ENCODE peak calls at places on chromosomes 3 and 15, in four cellular contexts. K, N, A and I are unnamed samples.

GRCh38 chr3:135965129-135965505 is 411 bp upstream of the PPP2R3A start:
- DNase-seq in K (no peak), N (no peak), A (no peak), I (no peak)

GRCh38 chr3:182389041-182389815 is 404.1 kb upstream of the ATP11B start:
- DNase-seq in K (no peak), N (no peak), A (no peak), I (no peak)

GRCh38 chr3:45923755-45924154 is 19.5 kb upstream of the CXCR6 start:
- DNase-seq in K (peak), N (no peak), A (no peak), I (peak)

GRCh38 chr3:69505770-69506407 is 120.0 kb upstream of the FRMD4B start:
- DNase-seq in K (no peak), N (no peak), A (no peak), I (no peak)

GRCh38 chr3:183477801-183478456 is 49.5 kb upstream of the MCF2L2 start:
- DNase-seq in K (no peak), N (no peak), A (no peak), I (no peak)

GRCh38 chr15:90259524-90259923 is 5.9 kb upstream of the NGRN start:
- DNase-seq in K (peak), N (no peak), A (no peak), I (no peak)

GRCh38 chr3:128076783-128077624 is 24.8 kb downstream of the SEC61A1 start:
- DNase-seq in K (no peak), N (peak), A (no peak), I (no peak)

GRCh38 chr3:43970351-43970750 is 271.3 kb upstream of the TOPAZ1 start:
- DNase-seq in K (no peak), N (no peak), A (no peak), I (no peak)

GRCh38 chr15:88981244-88982215 is 68.4 kb upstream of the MFGE8 start:
- DNase-seq in K (peak), N (no peak), A (no peak), I (no peak)

GRCh38 chr15:77296773-77297337 is 123.0 kb downstream of the PEAK1 start:
- DNase-seq in K (no peak), N (no peak), A (no peak), I (no peak)

GRCh38 chr3:5572168-5572567 is 384.7 kb downstream of the EDEM1 start:
- DNase-seq in K (no peak), N (no peak), A (no peak), I (no peak)

GRCh38 chr15:42343596-42344232 is 15.6 kb upstream of the CAPN3 start:
- DNase-seq in K (no peak), N (no peak), A (no peak), I (no peak)

GRCh38 chr15:87033056-87033455 is 953.4 kb downstream of the AGBL1 start:
- DNase-seq in K (peak), N (no peak), A (no peak), I (peak)

GRCh38 chr15:66169023-66169422 is 84.5 kb downstream of the MEGF11 start:
- DNase-seq in K (no peak), N (no peak), A (no peak), I (no peak)

GRCh38 chr15:26391556-26392229 is 381.2 kb downstream of the GABRB3 start:
- DNase-seq in K (no peak), N (no peak), A (no peak), I (no peak)

GRCh38 chr3:197613187-197613586 is 57.4 kb upstream of the BDH1 start:
- DNase-seq in K (no peak), N (no peak), A (no peak), I (no peak)

GRCh38 chr15:81653259-81653658 is 279.2 kb upstream of the TMC3 start:
- DNase-seq in K (no peak), N (no peak), A (no peak), I (no peak)

GRCh38 chr3:123664771-123665170 is 79.9 kb upstream of the HACD2 start:
- DNase-seq in K (no peak), N (no peak), A (no peak), I (no peak)

GRCh38 chr15:85019815-85020590 is 38.3 kb downstream of the PDE8A start:
- DNase-seq in K (no peak), N (no peak), A (no peak), I (no peak)

GRCh38 chr3:194906970-194907629 is 221.4 kb downstream of the FAM43A start:
- DNase-seq in K (no peak), N (no peak), A (no peak), I (no peak)

GRCh38 chr3:165895919-165896318 is 58.7 kb upstream of the BCHE start:
- DNase-seq in K (peak), N (no peak), A (no peak), I (no peak)

GRCh38 chr15:54029076-54029475 is 50.8 kb downstream of the UNC13C start:
- DNase-seq in K (no peak), N (no peak), A (no peak), I (no peak)

GRCh38 chr3:4987374-4988296 is 8.4 kb downstream of the BHLHE40 start:
- DNase-seq in K (no peak), N (no peak), A (no peak), I (no peak)

GRCh38 chr15:74053941-74054529 is 28.3 kb downstream of the GOLGA6A start:
- DNase-seq in K (peak), N (peak), A (peak), I (peak)

GRCh38 chr15:24766511-24767133 is 91.0 kb downstream of the NPAP1 start:
- DNase-seq in K (no peak), N (no peak), A (no peak), I (no peak)

GRCh38 chr3:47000198-47000815 is 20.8 kb downstream of the NBEAL2 start:
- DNase-seq in K (peak), N (peak), A (no peak), I (peak)

GRCh38 chr3:187136936-187137335 is 2.4 kb downstream of the RPL39L start:
- DNase-seq in K (peak), N (no peak), A (peak), I (peak)

GRCh38 chr3:187139126-187139894 is at the start of gene RPL39L:
- DNase-seq in K (peak), N (peak), A (peak), I (peak)

GRCh38 chr3:187136347-187136746 is 2.9 kb downstream of the RPL39L start:
- DNase-seq in K (no peak), N (no peak), A (no peak), I (no peak)

DNA sequence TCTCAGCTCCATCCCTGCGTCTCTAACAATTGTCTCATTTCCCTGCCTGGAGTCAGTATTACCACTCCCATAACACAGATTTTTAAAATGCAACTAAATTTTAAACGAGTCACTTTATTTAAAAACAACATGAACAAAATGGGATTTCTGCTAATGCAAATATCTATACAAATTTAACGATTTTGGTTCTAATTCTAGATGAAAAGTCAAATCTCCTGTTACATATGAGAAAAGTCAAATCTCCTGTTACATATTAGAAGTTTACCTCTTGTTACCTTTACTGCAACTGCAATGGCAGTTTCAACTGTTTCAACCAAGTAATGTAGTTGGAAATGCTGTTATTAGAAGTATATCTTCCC is 578 bp upstream of the RPL39L start:
- DNase-seq in K (no peak), N (no peak), A (no peak), I (no peak)
- TF ChIP-seq CTCF in K (no peak), N (no peak), A (no peak), I (no peak)

GRCh38 chr3:54999159-54999558 is 71.3 kb upstream of the LRTM1 start:
- DNase-seq in K (peak), N (no peak), A (peak), I (peak)
- TF ChIP-seq CTCF in K (peak), N (no peak), A (peak), I (peak)

DNA sequence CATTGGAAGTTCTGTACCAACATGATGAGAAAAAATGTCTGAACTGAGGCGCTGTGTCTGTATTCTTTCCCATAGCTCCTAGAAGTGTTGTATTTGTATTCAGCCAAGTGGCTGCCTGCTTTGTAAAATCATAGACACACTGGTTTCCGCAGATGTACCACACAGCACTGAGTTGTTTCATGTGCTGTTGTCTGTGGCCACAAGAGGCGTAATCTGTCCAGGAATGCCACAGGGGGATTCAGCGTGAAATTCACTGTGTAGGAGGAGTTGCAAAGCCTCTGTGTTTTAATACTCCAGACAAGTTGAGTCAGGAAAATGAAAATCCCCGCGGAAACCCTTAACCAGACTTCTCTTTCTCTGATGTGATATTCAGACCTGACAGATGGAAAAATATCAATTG is 462.2 kb downstream of the NSUN3 start:
- DNase-seq in K (peak), N (no peak), A (no peak), I (no peak)
- TF ChIP-seq CTCF in K (peak), N (no peak), A (peak), I (no peak)

DNA sequence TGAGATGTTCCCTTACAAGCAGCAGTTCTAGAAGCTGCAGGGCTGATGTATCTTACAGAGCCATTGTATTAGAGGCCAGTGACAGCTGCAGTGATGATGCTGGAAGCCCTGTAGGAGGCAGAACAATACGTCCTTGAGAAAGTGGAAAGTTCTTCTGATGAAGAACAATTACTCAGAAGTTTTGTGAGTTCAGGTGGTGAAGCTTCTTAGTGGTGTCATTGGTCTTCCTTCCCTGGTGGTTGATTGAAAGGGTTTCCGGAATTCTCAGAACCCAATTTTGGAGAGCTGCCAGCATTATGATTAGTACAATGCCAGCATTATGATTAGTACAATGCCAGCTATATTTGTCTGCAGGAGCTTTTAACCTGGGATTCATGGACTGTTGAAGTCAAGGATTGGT is 356.4 kb downstream of the MFSD1 start:
- DNase-seq in K (peak), N (no peak), A (no peak), I (no peak)
- TF ChIP-seq CTCF in K (peak), N (no peak), A (peak), I (peak)

DNA sequence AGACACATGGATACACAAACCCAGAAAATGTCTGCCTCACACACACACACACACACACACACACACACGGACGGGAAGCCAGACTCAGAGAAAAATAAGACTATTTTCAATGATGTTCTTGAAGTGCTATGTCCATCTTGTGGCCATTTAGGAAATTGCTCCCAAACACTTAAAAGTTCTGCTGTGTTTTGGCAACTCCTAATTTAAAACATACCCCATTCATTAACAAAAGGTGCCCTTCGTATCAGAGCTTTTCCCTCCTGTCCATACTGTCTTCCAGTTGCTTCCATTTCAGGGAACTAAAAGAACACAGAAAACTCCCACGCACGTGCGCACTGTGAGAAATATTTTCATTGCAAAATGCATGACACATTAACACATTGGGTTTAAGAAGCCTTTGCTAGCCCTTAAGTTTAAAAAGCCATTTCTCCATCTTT is 44.6 kb downstream of the SLC12A1 start:
- DNase-seq in K (peak), N (peak), A (peak), I (peak)
- TF ChIP-seq CTCF in K (peak), N (peak), A (peak), I (peak)

DNA sequence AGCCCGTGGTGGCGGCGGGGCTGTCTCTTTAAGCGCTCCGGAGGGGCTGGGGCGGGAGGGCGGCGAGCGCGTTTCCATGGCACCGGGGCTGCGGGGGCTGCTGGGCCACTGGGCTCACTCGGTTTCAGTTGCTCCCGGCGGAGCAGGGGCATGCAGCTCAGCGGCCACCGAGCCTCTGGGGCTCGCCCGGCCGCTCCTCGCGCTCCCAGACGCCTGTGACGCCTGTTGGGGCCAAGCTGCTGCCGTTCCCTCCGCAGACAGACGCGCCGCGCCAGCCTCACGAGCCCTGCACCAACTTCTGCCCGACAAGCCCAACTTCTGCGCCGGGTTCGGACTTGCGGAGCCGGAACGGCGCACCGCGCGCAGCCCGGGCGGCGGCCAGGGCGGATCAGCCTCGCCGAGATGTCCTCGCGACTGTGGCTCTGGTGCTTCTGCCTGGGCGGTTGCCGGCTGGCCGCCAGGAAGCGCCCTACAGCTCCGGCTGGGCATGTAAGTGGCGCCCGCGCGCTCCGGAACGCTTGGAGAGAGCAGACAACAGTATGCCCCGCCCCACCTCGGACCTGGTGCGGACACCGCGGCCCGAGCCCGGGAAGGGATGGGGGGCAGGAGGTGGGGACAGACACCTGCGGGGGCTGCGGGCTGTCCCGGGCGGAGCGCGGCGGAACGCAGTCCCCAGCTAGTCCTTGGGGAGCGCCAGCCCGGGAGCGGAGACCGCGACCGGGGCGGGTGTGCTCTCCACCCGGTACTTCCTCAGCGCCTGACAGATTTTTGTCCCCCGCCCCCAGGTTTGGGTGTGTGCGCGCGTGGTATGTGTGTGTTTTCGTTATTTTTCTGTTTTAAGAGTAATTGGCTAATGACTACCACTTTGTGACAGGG is 154.1 kb upstream of the GOLIM4 start:
- DNase-seq in K (peak), N (peak), A (peak), I (peak)
- TF ChIP-seq CTCF in K (peak), N (peak), A (peak), I (peak)